ENCODE peak calls at places on chromosome 10, in eight cellular contexts. J is body of pancreas; C is astrocyte of the spinal cord; O is Jurkat, Clone E6-1; E is choroid plexus epithelial cell; W is heart right ventricle; M is breast epithelium; H is hepatocyte. V is an unnamed sample.
A peak's percentile ranks its signal among the peaks of the same experiment; 100 is the strongest.

GRCh38 chr10:44801383-44802327 is 109.5 kb upstream of the TMEM72 start:
- DNase-seq in W (peak; percentile 91), J (peak; percentile 98), C (peak; percentile 94), H (peak; percentile 48), E (peak; percentile 98), M (peak; percentile 79), O (no peak), V (peak; percentile 70)

GRCh38 chr10:48926764-48927163 is 12.9 kb downstream of the LRRC18 start:
- DNase-seq in E (no peak), M (no peak), W (no peak), J (no peak), H (no peak), C (no peak), O (no peak), V (no peak)

GRCh38 chr10:16520900-16521299 is 779 bp downstream of the C1QL3 start:
- DNase-seq in O (no peak), J (peak; percentile 22), E (peak; percentile 26), C (no peak), W (peak; percentile 22), H (peak; percentile 51), M (no peak), V (peak; percentile 11)

GRCh38 chr10:70122742-70123141 is 9.9 kb downstream of the AIFM2 start:
- DNase-seq in O (no peak), H (no peak), W (no peak), C (no peak), J (no peak), M (no peak), E (peak; percentile 43), V (no peak)

GRCh38 chr10:50807851-50808776 is 68.4 kb downstream of the ASAH2B start:
- DNase-seq in E (peak; percentile 74), J (peak; percentile 63), W (no peak), C (peak; percentile 39), M (no peak), O (no peak), H (peak; percentile 72), V (no peak)

GRCh38 chr10:22489467-22489866 is 144.2 kb downstream of the SPAG6 start:
- DNase-seq in W (no peak), J (no peak), O (no peak), C (no peak), E (no peak), M (no peak), H (no peak), V (no peak)

GRCh38 chr10:80204801-80205477 is 398 bp downstream of the ANXA11 start:
- DNase-seq in W (peak; percentile 63), J (peak; percentile 61), E (no peak), C (peak; percentile 28), M (no peak), O (no peak), H (peak; percentile 67), V (no peak)

GRCh38 chr10:97422921-97423420 is 3.0 kb upstream of the PGAM1 start:
- DNase-seq in J (no peak), C (peak; percentile 80), W (no peak), M (no peak), H (no peak), O (no peak), E (peak; percentile 89), V (peak; percentile 53)

GRCh38 chr10:33057620-33058019 is 99.6 kb upstream of the ITGB1 start:
- DNase-seq in J (no peak), M (no peak), H (no peak), E (no peak), C (no peak), O (no peak), W (no peak), V (no peak)

GRCh38 chr10:4450981-4451501 is 375.0 kb upstream of the AKR1E2 start:
- DNase-seq in E (peak; percentile 83), C (peak; percentile 60), J (no peak), H (no peak), W (no peak), O (peak; percentile 67), M (no peak), V (no peak)

GRCh38 chr10:11893749-11894278 is 70.7 kb downstream of the PROSER2 start:
- DNase-seq in C (no peak), H (no peak), M (no peak), O (no peak), W (no peak), E (no peak), J (no peak), V (no peak)

GRCh38 chr10:11895598-11895997 is 72.4 kb downstream of the PROSER2 start:
- DNase-seq in C (no peak), J (no peak), M (no peak), W (no peak), E (no peak), O (no peak), H (no peak), V (no peak)

GRCh38 chr10:11895108-11895466 is 71.9 kb downstream of the PROSER2 start:
- DNase-seq in W (no peak), C (no peak), O (no peak), M (no peak), E (no peak), J (no peak), H (no peak), V (no peak)

GRCh38 chr10:11894381-11895107 is 71.4 kb downstream of the PROSER2 start:
- DNase-seq in C (no peak), O (no peak), J (no peak), M (no peak), H (no peak), E (no peak), W (no peak), V (no peak)

GRCh38 chr10:11891776-11892486 is 68.8 kb downstream of the PROSER2 start:
- DNase-seq in E (no peak), C (no peak), J (no peak), O (no peak), W (no peak), H (no peak), M (no peak), V (no peak)
- H3K4me3 ChIP-seq in E (no peak overlapping the region), C (no peak overlapping the region), J (no peak overlapping the region), O (no peak overlapping the region), W (no peak overlapping the region), H (no peak overlapping the region), M (no peak overlapping the region), V (no peak overlapping the region)

DNA sequence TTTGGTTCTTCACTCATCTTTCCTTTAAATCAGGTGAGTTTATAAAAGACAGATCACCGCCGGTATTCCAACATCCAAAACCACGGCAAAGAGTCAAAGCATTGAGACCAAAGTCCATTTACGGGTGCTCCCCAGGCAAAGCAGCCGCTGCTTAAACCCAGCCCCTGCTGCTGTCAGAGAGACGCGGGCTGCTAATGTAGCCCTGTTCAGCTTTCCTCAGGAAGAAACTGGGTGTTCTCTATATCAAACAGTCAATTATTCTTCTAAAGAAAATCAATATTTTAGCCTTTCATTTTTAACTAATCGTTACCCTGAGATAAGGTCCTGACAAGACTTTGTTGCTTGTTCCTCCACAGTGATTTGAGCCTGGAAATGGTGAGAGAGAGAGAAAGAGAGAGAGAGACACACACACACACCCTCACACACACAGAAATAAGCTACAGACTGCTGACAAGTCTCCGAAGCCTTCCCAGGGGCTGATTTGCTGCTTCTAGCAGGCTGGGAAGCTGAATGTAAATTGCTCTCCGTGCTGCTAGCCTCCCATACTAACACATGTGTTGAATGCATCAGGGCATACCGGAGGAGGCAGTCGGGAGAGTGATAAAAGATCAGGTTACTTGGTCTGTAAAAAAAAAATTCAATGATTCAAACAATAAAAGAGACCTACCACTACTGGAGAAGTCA is 183.0 kb upstream of the ANK3 start:
- DNase-seq in C (peak; percentile 78), H (peak; percentile 66), J (peak; percentile 44), E (peak; percentile 87), M (no peak), O (no peak), W (peak; percentile 23), V (peak; percentile 16)
- H3K4me3 ChIP-seq in C (peak overlapping the region; percentile 44), H (peak overlapping the region; percentile 35), J (no peak overlapping the region), E (peak overlapping the region; percentile 52), M (peak overlapping the region; percentile 47), O (no peak overlapping the region), W (peak overlapping the region; percentile 45), V (no peak overlapping the region)

DNA sequence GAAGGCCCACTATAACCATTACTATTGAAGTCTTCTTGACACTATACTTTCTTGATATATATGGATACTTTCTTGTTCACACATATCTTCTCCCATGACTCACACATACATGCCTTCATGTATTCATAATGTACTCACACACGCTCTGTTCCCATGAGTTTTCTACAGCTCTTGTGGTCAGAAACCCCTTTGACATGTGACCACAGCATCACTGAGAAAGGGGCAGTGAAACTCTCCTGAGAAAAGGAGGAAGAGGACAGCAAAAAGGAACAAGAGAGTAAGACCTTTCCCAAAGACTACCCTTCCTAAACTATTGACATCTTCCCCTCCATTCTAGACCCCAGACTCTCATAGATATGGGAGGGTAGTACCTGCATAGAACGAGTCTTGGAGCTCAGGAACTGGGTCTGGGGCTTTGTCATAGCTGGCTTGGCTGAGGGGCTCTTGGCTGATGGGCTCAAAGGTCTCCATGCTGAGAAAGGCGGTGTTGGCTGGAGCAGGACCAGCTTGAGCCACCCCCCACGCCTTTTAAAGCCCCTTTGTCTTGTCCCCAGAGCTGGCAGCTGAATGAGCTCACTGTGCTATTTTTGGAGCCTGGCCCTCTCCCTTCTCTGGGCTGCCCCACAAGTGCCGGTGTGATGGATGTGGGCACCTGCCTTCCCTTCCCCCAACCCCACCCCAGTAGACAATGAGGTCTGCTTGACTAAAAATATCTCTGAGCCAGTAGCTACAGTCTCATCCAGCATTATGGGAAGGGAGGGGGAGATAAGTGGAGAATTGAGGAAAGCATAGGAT is 5.1 kb downstream of the SYNPO2L start:
- DNase-seq in O (no peak), W (peak; percentile 58), C (peak; percentile 69), E (peak; percentile 88), M (no peak), J (no peak), H (no peak), V (no peak)
- H3K4me3 ChIP-seq in O (no peak overlapping the region), W (peak overlapping the region; percentile 87), C (no peak overlapping the region), E (no peak overlapping the region), M (no peak overlapping the region), J (no peak overlapping the region), H (no peak overlapping the region), V (no peak overlapping the region)

GRCh38 chr10:73553726-73554125 is 37.4 kb downstream of the USP54 start:
- DNase-seq in J (no peak), W (no peak), O (no peak), E (no peak), H (no peak), C (no peak), M (no peak), V (no peak)

GRCh38 chr10:73553316-73553715 is 37.8 kb downstream of the USP54 start:
- DNase-seq in O (no peak), H (no peak), E (no peak), M (peak; percentile 66), J (peak; percentile 28), C (no peak), W (no peak), V (no peak)

GRCh38 chr10:73552819-73553218 is 38.3 kb downstream of the USP54 start:
- DNase-seq in C (no peak), O (no peak), W (no peak), H (no peak), E (no peak), M (no peak), J (no peak), V (no peak)

GRCh38 chr10:73556855-73557254 is 34.3 kb downstream of the USP54 start:
- DNase-seq in E (no peak), H (no peak), W (no peak), C (no peak), O (no peak), J (no peak), M (no peak), V (no peak)

DNA sequence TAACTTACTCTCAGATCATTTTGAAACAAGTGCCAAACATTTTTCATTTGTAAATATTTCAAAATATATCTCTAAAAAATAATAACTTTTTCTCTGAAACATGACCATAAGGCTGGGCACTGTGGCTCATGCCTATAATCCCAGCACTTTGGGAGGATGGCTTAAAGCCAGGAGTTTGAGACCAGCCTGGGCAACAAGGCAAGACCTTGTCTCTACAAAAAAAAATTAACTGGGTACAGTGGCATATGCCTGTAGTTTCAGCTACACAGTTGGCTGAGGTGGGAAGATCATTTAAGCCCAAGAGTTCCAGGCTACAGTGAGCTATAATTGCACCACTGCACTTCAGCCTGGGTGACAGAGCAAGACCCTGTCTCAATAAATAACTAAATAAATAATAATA is 36.4 kb downstream of the USP54 start:
- DNase-seq in E (no peak), M (no peak), O (no peak), J (no peak), W (no peak), C (no peak), H (no peak), V (no peak)
- H3K4me3 ChIP-seq in E (no peak overlapping the region), M (no peak overlapping the region), O (no peak overlapping the region), J (no peak overlapping the region), W (no peak overlapping the region), C (no peak overlapping the region), H (no peak overlapping the region), V (no peak overlapping the region)

V was measured in ovary.